ENCODE peak calls at places on chromosomes 7 and 10, in seven cellular contexts. G is heart left ventricle, B is cardiac fibroblast, U is BJ, S is A549, D is HL-60, W is brain microvascular endothelial cell. O is an unnamed sample.

GRCh38 chr7:12131122-12131521 is 80.0 kb upstream of the TMEM106B start:
- DNase-seq in U (no peak), D (no peak), B (no peak), S (no peak), W (no peak), G (no peak), O (no peak)

GRCh38 chr7:114026486-114027089 is 107.8 kb upstream of the PPP1R3A start:
- DNase-seq in S (peak), U (peak), B (peak), W (peak), D (no peak), G (no peak), O (peak)

GRCh38 chr10:100907773-100908172 is 5.0 kb upstream of the SLF2 start:
- DNase-seq in U (no peak), G (no peak), B (no peak), S (no peak), W (no peak), D (no peak), O (no peak)

GRCh38 chr10:86113983-86114382 is 252.6 kb downstream of the GRID1 start:
- DNase-seq in G (no peak), U (no peak), B (no peak), S (no peak), W (no peak), D (no peak), O (no peak)

GRCh38 chr7:150439926-150440325 is 10.5 kb upstream of the GIMAP8 start:
- DNase-seq in B (peak), G (no peak), U (no peak), W (peak), D (no peak), S (no peak), O (no peak)

GRCh38 chr10:115772606-115773005 is 500.4 kb downstream of the GFRA1 start:
- DNase-seq in G (no peak), S (peak), D (no peak), U (peak), W (peak), B (peak), O (no peak)

GRCh38 chr10:28243923-28244322 is 58.9 kb downstream of the MPP7 start:
- DNase-seq in G (no peak), S (no peak), W (no peak), B (no peak), U (no peak), D (no peak), O (no peak)

GRCh38 chr7:91047636-91048035 is 216.6 kb upstream of the FZD1 start:
- DNase-seq in S (no peak), B (no peak), D (no peak), G (no peak), U (no peak), W (no peak), O (no peak)

GRCh38 chr7:50552921-50553320 is 12.3 kb downstream of the DDC start:
- DNase-seq in U (no peak), S (no peak), B (peak), D (no peak), W (peak), G (no peak), O (peak)

GRCh38 chr10:119235381-119235780 is 28.0 kb downstream of the GRK5 start:
- DNase-seq in U (no peak), D (no peak), S (no peak), B (peak), G (peak), W (no peak), O (no peak)

GRCh38 chr7:34806831-34807230 is 148.8 kb downstream of the NPSR1 start:
- DNase-seq in W (no peak), S (no peak), G (no peak), B (no peak), D (no peak), U (no peak), O (no peak)

GRCh38 chr10:132643709-132644543 is 106.3 kb downstream of the INPP5A start:
- DNase-seq in S (no peak), G (no peak), W (no peak), B (no peak), U (no peak), D (no peak), O (no peak)

GRCh38 chr10:96863922-96864543 is 31.9 kb downstream of the LCOR start:
- DNase-seq in S (peak), B (peak), D (no peak), G (no peak), W (no peak), U (no peak), O (peak)

GRCh38 chr7:80307251-80307856 is 172.7 kb downstream of the GNAI1 start:
- DNase-seq in D (no peak), G (no peak), U (peak), B (peak), W (peak), S (peak), O (no peak)

GRCh38 chr7:154568346-154568745 is 434.6 kb downstream of the PAXIP1 start:
- DNase-seq in D (no peak), S (no peak), G (no peak), U (no peak), B (no peak), W (no peak), O (no peak)

GRCh38 chr7:107068156-107068555 is 23.7 kb downstream of the PRKAR2B start:
- DNase-seq in U (no peak), D (no peak), B (no peak), W (no peak), G (no peak), S (no peak), O (peak)

GRCh38 chr10:132544744-132545658 is 7.4 kb downstream of the INPP5A start:
- DNase-seq in S (no peak), B (no peak), G (no peak), D (no peak), W (no peak), U (no peak), O (no peak)

GRCh38 chr10:75971402-75972211 is 540.2 kb downstream of the LRMDA start:
- DNase-seq in G (no peak), W (peak), D (no peak), B (peak), S (no peak), U (peak), O (no peak)

GRCh38 chr7:20661884-20662283 is 46.4 kb downstream of the ABCB5 start:
- DNase-seq in G (no peak), D (no peak), U (no peak), W (no peak), S (no peak), B (no peak), O (peak)

GRCh38 chr7:42274052-42274451 is 37.0 kb upstream of the GLI3 start:
- DNase-seq in D (no peak), G (no peak), B (peak), U (no peak), W (peak), S (no peak), O (no peak)

GRCh38 chr7:42269161-42269560 is 32.2 kb upstream of the GLI3 start:
- DNase-seq in U (no peak), B (no peak), W (no peak), G (no peak), D (no peak), S (no peak), O (peak)

GRCh38 chr7:42278360-42278759 is 41.4 kb upstream of the GLI3 start:
- DNase-seq in G (no peak), W (no peak), D (no peak), S (no peak), B (peak), U (no peak), O (no peak)

DNA sequence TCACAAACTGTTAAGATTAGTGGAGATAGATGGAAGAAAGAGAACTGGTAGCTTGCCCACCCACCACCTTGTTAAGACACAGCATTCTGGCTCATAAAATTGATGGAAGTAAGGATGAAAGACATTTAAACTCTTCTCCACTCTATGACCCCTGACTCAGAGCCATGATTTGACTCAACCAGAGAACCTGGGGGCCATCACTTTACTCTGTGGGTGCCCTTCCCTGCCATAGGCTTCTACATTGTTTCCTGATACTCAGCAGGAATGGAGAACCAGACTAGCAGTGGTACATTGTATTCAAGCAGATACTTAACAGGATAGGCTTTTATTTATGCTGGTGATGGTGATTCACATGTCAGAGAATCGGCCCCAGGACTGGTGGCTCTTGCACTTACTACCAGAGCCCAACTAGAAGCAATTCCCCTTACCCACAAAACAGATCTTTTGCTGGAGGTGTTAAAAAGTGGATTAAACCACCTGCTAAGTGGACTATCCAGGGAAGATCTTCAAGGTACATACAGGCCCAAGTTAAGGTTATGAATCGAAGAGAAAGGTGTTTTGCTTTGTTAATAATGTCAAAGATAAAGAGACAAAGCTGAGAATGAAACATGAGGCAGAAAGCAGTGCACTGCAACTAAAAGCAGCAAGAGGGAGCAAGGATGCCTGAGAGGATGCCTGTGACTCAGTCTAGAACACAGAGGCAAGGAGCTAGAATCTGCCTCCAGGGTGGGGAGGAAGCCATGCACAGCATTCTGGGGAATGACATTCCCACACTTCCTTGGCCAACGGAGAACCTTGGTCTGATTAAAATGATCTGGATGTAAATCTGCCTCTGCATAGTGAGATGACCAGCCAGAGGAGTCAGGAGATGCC is 36.0 kb upstream of the GLI3 start:
- DNase-seq in U (no peak), B (peak), G (no peak), W (peak), S (no peak), D (no peak), O (no peak)
- TF ChIP-seq CTCF in U (peak), B (peak), G (peak), W (peak), S (no peak), D (no peak), O (no peak)

GRCh38 chr10:70985824-70986336 is 97.5 kb upstream of the PCBD1 start:
- DNase-seq in D (no peak), W (no peak), S (no peak), B (no peak), U (no peak), G (peak), O (peak)
- TF ChIP-seq CTCF in D (no peak), W (no peak), S (no peak), B (no peak), U (no peak), G (no peak), O (no peak)

GRCh38 chr10:131315343-131315742 is 3.8 kb upstream of the TCERG1L start:
- DNase-seq in B (no peak), W (peak), G (no peak), D (no peak), S (no peak), U (no peak), O (no peak)

GRCh38 chr10:131314148-131314547 is 2.6 kb upstream of the TCERG1L start:
- DNase-seq in G (no peak), B (no peak), U (no peak), W (no peak), S (no peak), D (no peak), O (no peak)

GRCh38 chr10:131313377-131313776 is 1.9 kb upstream of the TCERG1L start:
- DNase-seq in D (no peak), B (no peak), W (no peak), U (no peak), G (no peak), S (no peak), O (no peak)

GRCh38 chr10:131316321-131317075 is 5.0 kb upstream of the TCERG1L start:
- DNase-seq in B (no peak), D (no peak), W (no peak), S (no peak), U (no peak), G (no peak), O (no peak)

DNA sequence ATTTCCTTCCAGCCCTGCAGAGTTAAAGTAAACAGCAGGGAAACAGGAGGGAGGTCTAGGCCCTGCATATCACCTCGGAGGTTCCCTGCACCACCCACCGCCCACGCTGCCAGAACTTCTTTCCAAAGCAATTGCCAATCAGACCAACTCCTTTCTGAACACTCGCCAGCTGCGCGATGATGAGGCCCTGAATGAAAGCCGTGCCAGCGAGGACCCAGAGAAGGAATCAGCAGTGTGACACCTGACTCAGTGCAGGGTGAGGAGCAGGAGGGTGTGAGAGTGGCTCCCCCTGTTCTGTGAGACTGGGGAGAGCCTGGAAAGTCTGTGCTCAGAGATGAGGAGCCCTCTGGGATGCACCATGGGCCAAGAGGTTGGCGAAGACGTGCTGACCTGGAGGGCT is 3.3 kb upstream of the TCERG1L start:
- DNase-seq in U (no peak), D (no peak), G (no peak), S (no peak), B (no peak), W (no peak), O (no peak)
- TF ChIP-seq CTCF in U (no peak), D (no peak), G (no peak), S (no peak), B (no peak), W (no peak), O (no peak)

DNA sequence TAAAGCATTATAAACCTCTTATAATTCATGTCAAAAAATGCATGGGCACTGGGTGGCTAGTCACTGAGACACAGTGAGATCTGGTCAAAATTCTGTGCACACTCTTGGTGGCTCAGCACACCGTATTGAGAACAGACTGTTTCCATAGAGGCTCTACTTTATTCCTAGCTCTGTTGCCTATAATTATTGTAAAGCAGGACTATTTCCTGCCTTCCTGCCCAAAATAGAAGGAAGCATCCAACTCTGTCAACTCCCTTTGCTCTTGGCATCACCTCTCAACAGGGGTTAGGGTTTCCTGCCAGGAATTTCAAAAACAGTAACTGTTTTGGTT is 45.1 kb downstream of the PTN start:
- DNase-seq in B (no peak), W (no peak), G (no peak), S (no peak), D (no peak), U (no peak), O (no peak)
- TF ChIP-seq CTCF in B (no peak), W (no peak), G (no peak), S (no peak), D (no peak), U (no peak), O (no peak)

GRCh38 chr10:104584541-104584940 is 56.5 kb upstream of the SORCS3 start:
- DNase-seq in S (no peak), U (no peak), G (no peak), B (no peak), D (no peak), W (no peak), O (no peak)

GRCh38 chr10:104589431-104589830 is 51.7 kb upstream of the SORCS3 start:
- DNase-seq in U (no peak), S (no peak), B (no peak), G (no peak), D (no peak), W (no peak), O (no peak)

GRCh38 chr10:104591451-104591850 is 49.6 kb upstream of the SORCS3 start:
- DNase-seq in W (no peak), D (no peak), S (no peak), U (no peak), B (no peak), G (no peak), O (no peak)

GRCh38 chr10:104589871-104590270 is 51.2 kb upstream of the SORCS3 start:
- DNase-seq in G (no peak), U (no peak), B (no peak), S (peak), W (peak), D (no peak), O (no peak)
- TF ChIP-seq CTCF in G (no peak), U (no peak), B (no peak), S (no peak), W (no peak), D (no peak), O (no peak)